ENCODE peak calls at places on chromosomes 7 and 10, in seven cellular contexts. D is Calu3, M is fibroblast of lung, A is MCF 10A, Y is GM20000, N is epithelial cell of esophagus, E is suprapubic skin. L is an unnamed sample.

GRCh38 chr10:91596821-91597396 is 36.0 kb downstream of the PPP1R3C start:
- DNase-seq in M (peak), A (peak), Y (no peak), N (peak), D (no peak), E (no peak), L (no peak)

GRCh38 chr7:77549103-77549870 is 12.2 kb downstream of the PTPN12 start:
- DNase-seq in M (no peak), Y (no peak), E (no peak), N (no peak), A (no peak), D (no peak), L (no peak)

GRCh38 chr7:85424298-85424697 is 237.4 kb upstream of the SEMA3D start:
- DNase-seq in D (no peak), A (no peak), Y (no peak), M (no peak), N (no peak), E (no peak), L (no peak)

GRCh38 chr10:78520737-78521430 is 487.2 kb downstream of the RPS24 start:
- DNase-seq in A (peak), D (peak), Y (no peak), N (peak), M (no peak), E (peak), L (peak)

GRCh38 chr7:138892808-138893207 is 88.4 kb downstream of the KIAA1549 start:
- DNase-seq in M (no peak), N (peak), A (no peak), Y (no peak), D (no peak), E (no peak), L (no peak)

GRCh38 chr7:121480058-121480457 is 84.0 kb upstream of the FAM3C start:
- DNase-seq in M (no peak), A (peak), Y (no peak), N (no peak), E (no peak), D (no peak), L (no peak)

GRCh38 chr7:77907281-77907680 is 108.7 kb downstream of the PHTF2 start:
- DNase-seq in D (no peak), N (no peak), M (no peak), A (no peak), E (no peak), Y (no peak), L (no peak)

GRCh38 chr7:82678716-82679115 is 235.1 kb upstream of the CACNA2D1 start:
- DNase-seq in Y (peak), D (no peak), A (no peak), N (no peak), M (no peak), E (no peak), L (no peak)

GRCh38 chr7:45610019-45610418 is 35.9 kb downstream of the ADCY1 start:
- DNase-seq in A (no peak), N (no peak), Y (no peak), D (no peak), E (no peak), M (no peak), L (no peak)

GRCh38 chr7:105323366-105323765 is 65.4 kb downstream of the SRPK2 start:
- DNase-seq in A (no peak), E (no peak), D (no peak), M (no peak), Y (no peak), N (no peak), L (no peak)

GRCh38 chr10:5206799-5207198 is 10.2 kb downstream of the AKR1C4 start:
- DNase-seq in D (no peak), N (no peak), Y (no peak), A (no peak), E (no peak), M (no peak), L (no peak)

GRCh38 chr7:137081694-137082093 is 213.2 kb downstream of the CHRM2 start:
- DNase-seq in A (peak), M (peak), D (no peak), Y (no peak), E (no peak), N (peak), L (no peak)

GRCh38 chr7:127393370-127394058 is 1.0 kb upstream of the ZNF800 start:
- DNase-seq in E (peak), M (no peak), Y (no peak), N (no peak), D (no peak), A (no peak), L (no peak)

GRCh38 chr10:12710157-12710556 is 291.4 kb downstream of the CCDC3 start:
- DNase-seq in E (no peak), A (no peak), N (no peak), D (no peak), M (no peak), Y (no peak), L (no peak)

GRCh38 chr10:8049874-8050560 is 4.5 kb upstream of the GATA3 start:
- DNase-seq in D (peak), E (no peak), Y (no peak), N (peak), M (no peak), A (no peak), L (no peak)

GRCh38 chr10:49312291-49312869 is 13.4 kb downstream of the C10orf71 start:
- DNase-seq in A (no peak), M (no peak), D (no peak), E (peak), N (no peak), Y (no peak), L (no peak)

GRCh38 chr10:31959461-31960173 is 31.0 kb upstream of the ARHGAP12 start:
- DNase-seq in A (no peak), Y (no peak), N (no peak), M (no peak), D (no peak), E (no peak), L (no peak)

GRCh38 chr10:33236916-33237315 is 97.6 kb downstream of the NRP1 start:
- DNase-seq in N (no peak), Y (no peak), E (no peak), A (no peak), D (no peak), M (no peak), L (no peak)

GRCh38 chr10:46548781-46549090 is 7.7 kb downstream of the GPRIN2 start:
- DNase-seq in Y (no peak), D (peak), A (no peak), E (peak), N (no peak), M (no peak), L (no peak)

GRCh38 chr7:28996836-28997235 is 38.7 kb upstream of the TRIL start:
- DNase-seq in E (no peak), N (peak), M (peak), Y (no peak), D (no peak), A (no peak), L (no peak)

GRCh38 chr7:152030561-152030960 is 5.1 kb downstream of the GALNT11 start:
- DNase-seq in M (no peak), A (no peak), E (no peak), N (no peak), D (no peak), Y (no peak), L (no peak)

GRCh38 chr10:5858811-5859210 is 30.9 kb downstream of the ANKRD16 start:
- DNase-seq in Y (no peak), D (no peak), E (no peak), A (no peak), N (no peak), M (no peak), L (no peak)

GRCh38 chr7:152076324-152076821 is 50.9 kb downstream of the GALNT11 start:
- DNase-seq in A (peak), N (peak), E (no peak), M (peak), D (peak), Y (no peak), L (peak)

GRCh38 chr7:100476903-100477870 is 1.8 kb downstream of the TSC22D4 start:
- DNase-seq in N (peak), D (no peak), A (no peak), E (no peak), M (no peak), Y (no peak), L (no peak)

GRCh38 chr7:2872296-2872874 is 28.3 kb upstream of the GNA12 start:
- DNase-seq in Y (no peak), A (no peak), D (no peak), M (no peak), E (no peak), N (no peak), L (no peak)

GRCh38 chr10:78656815-78657621 is 411.7 kb upstream of the ZMIZ1 start:
- DNase-seq in Y (no peak), D (no peak), A (no peak), E (no peak), M (peak), N (no peak), L (no peak)

GRCh38 chr7:117995850-117996650 is 122.8 kb upstream of the CTTNBP2 start:
- DNase-seq in A (peak), Y (no peak), E (no peak), N (peak), M (no peak), D (no peak), L (no peak)

GRCh38 chr7:156999611-157000046 is 10.8 kb downstream of the MNX1 start:
- DNase-seq in A (no peak), Y (peak), N (no peak), M (no peak), D (no peak), E (peak), L (no peak)

GRCh38 chr10:6579193-6579903 is 728 bp downstream of the PRKCQ start:
- DNase-seq in M (peak), N (peak), E (no peak), Y (no peak), A (no peak), D (no peak), L (peak)

GRCh38 chr7:51146816-51147586 is 169.6 kb downstream of the COBL start:
- DNase-seq in E (no peak), A (no peak), M (no peak), D (no peak), Y (no peak), N (no peak), L (no peak)

GRCh38 chr10:103794996-103795395 is 60.4 kb downstream of the SH3PXD2A start:
- DNase-seq in E (no peak), N (no peak), D (no peak), A (no peak), M (no peak), Y (no peak), L (no peak)

GRCh38 chr10:15325243-15326002 is 45.7 kb downstream of the FAM171A1 start:
- DNase-seq in N (peak), A (peak), M (peak), E (no peak), Y (no peak), D (no peak), L (peak)

GRCh38 chr7:47765373-47765979 is 182.8 kb downstream of the PKD1L1 start:
- DNase-seq in D (no peak), E (no peak), A (no peak), N (no peak), M (no peak), Y (no peak), L (no peak)

GRCh38 chr7:45881759-45882464 is 6.4 kb upstream of the IGFBP1 start:
- DNase-seq in M (peak), A (peak), Y (no peak), N (peak), E (no peak), D (no peak), L (no peak)

GRCh38 chr7:142301299-142301698 is 43.4 kb upstream of the PRSS58 start:
- DNase-seq in Y (no peak), A (no peak), E (no peak), N (no peak), D (no peak), M (no peak), L (no peak)

GRCh38 chr7:23011222-23011924 is 2.6 kb downstream of the HYCC1 start:
- DNase-seq in D (no peak), Y (no peak), M (no peak), E (no peak), N (no peak), A (no peak), L (no peak)

GRCh38 chr10:122786269-122786668 is 59.4 kb downstream of the CUZD1 start:
- DNase-seq in E (peak), N (peak), A (peak), M (no peak), Y (peak), D (no peak), L (peak)

GRCh38 chr7:78702770-78703169 is 750.7 kb downstream of the MAGI2 start:
- DNase-seq in N (peak), M (peak), Y (no peak), A (peak), E (no peak), D (no peak), L (no peak)

GRCh38 chr10:27995311-27995710 is 3.6 kb downstream of the ODAD2 start:
- DNase-seq in E (no peak), M (no peak), A (no peak), D (no peak), N (no peak), Y (no peak), L (no peak)

GRCh38 chr10:119669331-119669730 is 18.2 kb downstream of the BAG3 start:
- DNase-seq in M (no peak), D (no peak), A (no peak), E (no peak), N (peak), Y (no peak), L (no peak)

GRCh38 chr10:119666709-119667004 is 15.5 kb downstream of the BAG3 start:
- DNase-seq in A (no peak), M (no peak), N (no peak), D (no peak), Y (no peak), E (no peak), L (no peak)

GRCh38 chr10:119668461-119668860 is 17.3 kb downstream of the BAG3 start:
- DNase-seq in Y (no peak), M (no peak), D (no peak), N (no peak), E (no peak), A (no peak), L (no peak)

GRCh38 chr10:119665901-119666708 is 14.9 kb downstream of the BAG3 start:
- DNase-seq in Y (no peak), A (no peak), E (no peak), D (no peak), N (no peak), M (peak), L (no peak)

GRCh38 chr10:119667562-119668328 is 16.6 kb downstream of the BAG3 start:
- DNase-seq in Y (no peak), E (no peak), D (peak), A (peak), N (peak), M (peak), L (no peak)
- TF ChIP-seq CTCF in Y (no peak), E (no peak), D (no peak), A (no peak), N (peak), M (no peak), L (no peak)

GRCh38 chr7:32037650-32038198 is 32.5 kb downstream of the PDE1C start:
- DNase-seq in Y (peak), N (no peak), D (no peak), M (no peak), A (no peak), E (no peak), L (no peak)

GRCh38 chr7:32036557-32036956 is 33.6 kb downstream of the PDE1C start:
- DNase-seq in E (no peak), D (no peak), N (no peak), Y (no peak), A (no peak), M (peak), L (no peak)

GRCh38 chr7:32042900-32043299 is 27.3 kb downstream of the PDE1C start:
- DNase-seq in M (no peak), E (no peak), N (no peak), D (no peak), A (no peak), Y (no peak), L (no peak)

GRCh38 chr7:32043688-32044087 is 26.5 kb downstream of the PDE1C start:
- DNase-seq in M (peak), D (peak), A (peak), E (no peak), N (no peak), Y (no peak), L (no peak)

DNA sequence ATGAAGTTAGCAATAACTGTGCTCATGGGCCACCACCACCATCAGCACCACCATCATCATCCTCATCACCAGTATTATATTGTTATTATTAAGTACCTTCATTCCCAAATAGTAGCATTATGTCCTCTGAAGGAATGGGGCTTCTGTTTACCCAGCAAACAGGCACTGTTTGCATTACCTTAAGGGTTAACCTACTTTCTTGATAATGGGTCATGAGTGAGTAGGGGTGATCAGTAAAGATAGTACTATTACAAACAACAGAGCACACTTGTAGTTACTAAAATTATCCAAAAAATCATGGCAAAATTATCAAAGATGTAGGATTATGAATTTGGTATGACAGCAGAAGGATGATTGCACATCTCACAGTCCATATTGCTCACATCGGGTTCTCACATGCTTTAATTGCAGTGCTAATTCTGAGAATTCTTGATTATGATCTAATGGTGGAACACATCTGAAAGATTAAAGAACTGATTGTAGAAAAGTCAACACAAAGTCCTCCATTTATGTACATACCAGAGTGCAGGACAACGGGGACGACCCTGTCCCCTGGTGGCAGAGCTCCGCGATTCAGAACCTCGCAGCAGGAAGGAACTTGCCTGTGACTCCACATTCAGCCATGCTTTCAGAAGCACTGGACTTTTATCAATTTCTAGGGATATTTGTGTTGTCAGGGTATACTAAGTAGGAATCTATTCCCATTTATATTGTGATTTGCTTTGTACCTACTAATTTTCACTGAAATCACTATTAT is 31.0 kb downstream of the PDE1C start:
- DNase-seq in M (no peak), Y (no peak), D (peak), N (peak), E (no peak), A (no peak), L (peak)
- TF ChIP-seq CTCF in M (no peak), Y (no peak), D (peak), N (peak), E (no peak), A (no peak), L (peak)

GRCh38 chr10:86325158-86325557 is 41.4 kb downstream of the GRID1 start:
- DNase-seq in M (no peak), N (no peak), A (no peak), D (no peak), Y (no peak), E (no peak), L (no peak)
- TF ChIP-seq CTCF in M (no peak), N (no peak), A (no peak), D (no peak), Y (no peak), E (no peak), L (no peak)

GRCh38 chr7:148727501-148728278 is 29.0 kb downstream of the CUL1 start:
- DNase-seq in M (no peak), Y (no peak), A (no peak), D (no peak), E (no peak), N (peak), L (no peak)
- TF ChIP-seq CTCF in M (no peak), Y (no peak), A (no peak), D (no peak), E (no peak), N (no peak), L (no peak)

DNA sequence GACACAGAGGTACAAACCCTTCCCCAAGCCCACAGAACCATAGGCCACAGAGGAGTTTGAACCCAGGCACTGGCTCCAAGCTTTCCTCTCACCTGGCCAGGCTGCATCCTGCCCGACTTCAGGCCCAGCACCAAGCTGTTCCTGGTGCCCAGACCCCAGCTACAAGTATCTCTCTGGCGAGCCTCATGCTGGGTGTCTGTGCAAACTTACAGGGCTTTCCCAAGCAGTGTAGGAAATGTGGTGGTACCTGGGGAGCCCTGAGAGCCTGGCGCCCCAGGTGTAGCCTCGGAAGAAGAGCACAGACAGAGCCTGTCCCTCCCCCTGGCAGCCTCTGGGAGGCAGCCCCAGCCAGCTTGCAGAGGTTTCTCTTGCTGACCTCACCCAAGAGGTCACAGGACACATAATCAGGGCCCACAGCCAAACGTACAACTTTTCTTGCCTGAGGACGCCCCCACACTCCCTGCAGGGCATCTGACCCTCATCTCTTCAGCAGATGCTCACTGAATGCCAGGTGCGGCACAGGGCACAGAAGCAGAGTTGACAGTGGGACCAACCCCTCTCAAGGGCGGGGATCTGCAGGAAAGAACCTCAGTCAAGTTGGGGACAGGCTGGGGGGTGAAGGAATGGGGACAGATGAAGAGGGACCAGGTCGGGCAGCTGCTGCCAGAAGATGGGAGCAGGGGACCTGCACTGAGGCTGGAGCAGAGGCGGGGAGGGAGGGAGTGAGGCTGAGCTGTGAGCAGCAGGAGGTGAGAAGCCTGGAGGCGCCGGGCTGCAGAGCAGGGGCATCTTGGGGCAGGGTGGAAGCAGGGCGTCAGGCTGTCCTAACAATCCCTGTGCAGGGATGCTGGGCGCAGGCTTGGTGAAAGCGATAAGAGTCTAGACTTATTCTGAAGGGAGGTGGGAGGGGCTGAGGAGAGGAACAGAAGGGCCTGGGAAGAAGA is 16.3 kb upstream of the MYL7 start:
- DNase-seq in D (no peak), N (no peak), Y (no peak), A (no peak), E (peak), M (no peak), L (no peak)
- TF ChIP-seq CTCF in D (no peak), N (no peak), Y (no peak), A (no peak), E (no peak), M (no peak), L (no peak)